ENCODE peak calls at places on chromosomes 7 and 10, in seven cellular contexts. One of them, this sample, is unnamed.
A peak's percentile ranks its signal among the peaks of the same experiment; 100 is the strongest.

GRCh38 chr10:24255907-24256306 is 47.0 kb downstream of the KIAA1217 start:
- DNase-seq in heart left ventricle: peak; percentile 70
- DNase-seq in tibial nerve: no peak
- DNase-seq in AG10803: no peak
- DNase-seq in tibial artery: no peak
- DNase-seq in right lobe of liver: no peak
- DNase-seq in fibroblast of the aortic adventitia: no peak
- DNase-seq in this sample: no peak

GRCh38 chr10:104925232-104925851 is 284.3 kb downstream of the SORCS3 start:
- DNase-seq in AG10803: peak; percentile 48
- DNase-seq in fibroblast of the aortic adventitia: peak; percentile 37
- DNase-seq in tibial nerve: peak; percentile 53
- DNase-seq in right lobe of liver: peak; percentile 29
- DNase-seq in tibial artery: no peak
- DNase-seq in heart left ventricle: no peak
- DNase-seq in this sample: no peak

GRCh38 chr7:44473295-44473694 is 17.2 kb downstream of the NUDCD3 start:
- DNase-seq in fibroblast of the aortic adventitia: peak; percentile 33
- DNase-seq in tibial nerve: no peak
- DNase-seq in heart left ventricle: no peak
- DNase-seq in tibial artery: no peak
- DNase-seq in right lobe of liver: no peak
- DNase-seq in AG10803: no peak
- DNase-seq in this sample: no peak

GRCh38 chr7:114150704-114151103 is 231.9 kb upstream of the PPP1R3A start:
- DNase-seq in heart left ventricle: no peak
- DNase-seq in fibroblast of the aortic adventitia: no peak
- DNase-seq in tibial artery: no peak
- DNase-seq in AG10803: no peak
- DNase-seq in right lobe of liver: no peak
- DNase-seq in tibial nerve: no peak
- DNase-seq in this sample: no peak

GRCh38 chr7:141071855-141072547 is 1.9 kb upstream of the TMEM178B start:
- DNase-seq in heart left ventricle: no peak
- DNase-seq in tibial nerve: no peak
- DNase-seq in right lobe of liver: no peak
- DNase-seq in fibroblast of the aortic adventitia: no peak
- DNase-seq in AG10803: no peak
- DNase-seq in tibial artery: no peak
- DNase-seq in this sample: no peak

GRCh38 chr7:28533731-28534531 is 121.6 kb downstream of the CREB5 start:
- DNase-seq in right lobe of liver: no peak
- DNase-seq in heart left ventricle: no peak
- DNase-seq in tibial artery: peak; percentile 56
- DNase-seq in fibroblast of the aortic adventitia: peak; percentile 53
- DNase-seq in AG10803: peak; percentile 8
- DNase-seq in tibial nerve: peak; percentile 83
- DNase-seq in this sample: no peak

GRCh38 chr10:124578231-124579002 is 116.8 kb downstream of the LHPP start:
- DNase-seq in AG10803: no peak
- DNase-seq in heart left ventricle: peak; percentile 14
- DNase-seq in tibial artery: no peak
- DNase-seq in fibroblast of the aortic adventitia: no peak
- DNase-seq in right lobe of liver: no peak
- DNase-seq in tibial nerve: no peak
- DNase-seq in this sample: no peak

GRCh38 chr7:156478486-156478885 is 162.1 kb upstream of the RNF32 start:
- DNase-seq in heart left ventricle: no peak
- DNase-seq in AG10803: no peak
- DNase-seq in fibroblast of the aortic adventitia: no peak
- DNase-seq in tibial nerve: no peak
- DNase-seq in tibial artery: no peak
- DNase-seq in right lobe of liver: no peak
- DNase-seq in this sample: no peak

GRCh38 chr10:91137822-91138221 is 82.6 kb upstream of the PCGF5 start:
- DNase-seq in fibroblast of the aortic adventitia: no peak
- DNase-seq in tibial nerve: no peak
- DNase-seq in AG10803: no peak
- DNase-seq in tibial artery: no peak
- DNase-seq in heart left ventricle: no peak
- DNase-seq in right lobe of liver: peak; percentile 19
- DNase-seq in this sample: no peak

GRCh38 chr10:95716866-95717265 is 23.1 kb upstream of the TCTN3 start:
- DNase-seq in right lobe of liver: no peak
- DNase-seq in heart left ventricle: no peak
- DNase-seq in tibial artery: no peak
- DNase-seq in AG10803: no peak
- DNase-seq in tibial nerve: no peak
- DNase-seq in fibroblast of the aortic adventitia: no peak
- DNase-seq in this sample: no peak

GRCh38 chr10:7045891-7046599 is 364.8 kb downstream of the SFMBT2 start:
- DNase-seq in heart left ventricle: no peak
- DNase-seq in AG10803: no peak
- DNase-seq in tibial artery: no peak
- DNase-seq in right lobe of liver: no peak
- DNase-seq in tibial nerve: no peak
- DNase-seq in fibroblast of the aortic adventitia: no peak
- DNase-seq in this sample: no peak

GRCh38 chr10:79243211-79244067 is 103.8 kb upstream of the PPIF start:
- DNase-seq in heart left ventricle: peak; percentile 66
- DNase-seq in tibial nerve: no peak
- DNase-seq in AG10803: no peak
- DNase-seq in tibial artery: peak; percentile 55
- DNase-seq in fibroblast of the aortic adventitia: no peak
- DNase-seq in right lobe of liver: no peak
- DNase-seq in this sample: no peak

GRCh38 chr7:117666019-117666418 is 186.2 kb downstream of the CFTR start:
- DNase-seq in tibial artery: no peak
- DNase-seq in tibial nerve: no peak
- DNase-seq in right lobe of liver: no peak
- DNase-seq in heart left ventricle: no peak
- DNase-seq in fibroblast of the aortic adventitia: peak; percentile 28
- DNase-seq in AG10803: peak; percentile 7
- DNase-seq in this sample: no peak

GRCh38 chr7:157021071-157021891 is 10.8 kb upstream of the MNX1 start:
- DNase-seq in tibial artery: no peak
- DNase-seq in fibroblast of the aortic adventitia: no peak
- DNase-seq in right lobe of liver: no peak
- DNase-seq in AG10803: no peak
- DNase-seq in heart left ventricle: no peak
- DNase-seq in tibial nerve: no peak
- DNase-seq in this sample: no peak

GRCh38 chr10:5812283-5813090 is 747 bp downstream of the GDI2 start:
- DNase-seq in AG10803: peak; percentile 16
- DNase-seq in tibial artery: peak; percentile 37
- DNase-seq in heart left ventricle: peak; percentile 62
- DNase-seq in tibial nerve: peak; percentile 27
- DNase-seq in right lobe of liver: peak; percentile 61
- DNase-seq in fibroblast of the aortic adventitia: peak; percentile 19
- DNase-seq in this sample: no peak

GRCh38 chr10:82558208-82558607 is 683.2 kb downstream of the NRG3 start:
- DNase-seq in fibroblast of the aortic adventitia: peak; percentile 49
- DNase-seq in tibial nerve: no peak
- DNase-seq in AG10803: no peak
- DNase-seq in heart left ventricle: no peak
- DNase-seq in right lobe of liver: no peak
- DNase-seq in tibial artery: no peak
- DNase-seq in this sample: no peak

GRCh38 chr7:37215524-37215923 is 233.1 kb downstream of the ELMO1 start:
- DNase-seq in right lobe of liver: no peak
- DNase-seq in AG10803: no peak
- DNase-seq in tibial nerve: no peak
- DNase-seq in tibial artery: no peak
- DNase-seq in heart left ventricle: no peak
- DNase-seq in fibroblast of the aortic adventitia: no peak
- DNase-seq in this sample: no peak

GRCh38 chr7:103989785-103990775 is 622 bp upstream of the RELN start:
- DNase-seq in tibial artery: no peak
- DNase-seq in tibial nerve: no peak
- DNase-seq in heart left ventricle: no peak
- DNase-seq in fibroblast of the aortic adventitia: peak; percentile 48
- DNase-seq in AG10803: peak; percentile 17
- DNase-seq in right lobe of liver: peak; percentile 65
- DNase-seq in this sample: no peak

GRCh38 chr10:35827783-35828182 is 185.7 kb upstream of the FZD8 start:
- DNase-seq in tibial nerve: no peak
- DNase-seq in heart left ventricle: no peak
- DNase-seq in right lobe of liver: no peak
- DNase-seq in fibroblast of the aortic adventitia: no peak
- DNase-seq in tibial artery: no peak
- DNase-seq in AG10803: no peak
- DNase-seq in this sample: no peak

GRCh38 chr7:136086712-136087111 is 109.6 kb upstream of the MTPN start:
- DNase-seq in tibial artery: peak; percentile 54
- DNase-seq in AG10803: peak; percentile 89
- DNase-seq in fibroblast of the aortic adventitia: peak; percentile 94
- DNase-seq in tibial nerve: peak; percentile 76
- DNase-seq in heart left ventricle: peak; percentile 65
- DNase-seq in right lobe of liver: no peak
- DNase-seq in this sample: peak; percentile 70

DNA sequence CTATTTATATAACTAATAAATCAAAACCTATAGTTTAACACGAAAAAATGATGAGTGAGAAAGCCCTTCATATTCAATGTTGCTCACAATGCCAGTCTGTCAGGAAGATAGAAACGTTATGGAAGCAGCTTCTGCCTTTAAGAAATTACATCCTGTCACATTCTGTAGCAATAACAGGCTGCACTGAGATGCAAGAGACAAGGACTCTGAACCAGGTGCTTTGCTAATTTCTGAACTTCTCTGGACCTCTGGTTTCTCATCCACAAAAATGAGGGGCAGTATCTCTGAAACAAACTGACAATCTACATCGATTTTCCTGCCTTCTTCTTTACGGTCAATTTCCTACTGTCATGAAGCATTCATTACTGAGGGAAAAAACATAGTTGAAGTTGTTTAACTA is 234.0 kb downstream of the SNX13 start:
- DNase-seq in heart left ventricle: no peak
- DNase-seq in fibroblast of the aortic adventitia: no peak
- DNase-seq in tibial nerve: no peak
- DNase-seq in AG10803: no peak
- DNase-seq in right lobe of liver: no peak
- DNase-seq in tibial artery: no peak
- DNase-seq in this sample: no peak
- H3K4me3 ChIP-seq in heart left ventricle: no peak overlapping the region
- H3K4me3 ChIP-seq in fibroblast of the aortic adventitia: no peak overlapping the region
- H3K4me3 ChIP-seq in tibial nerve: no peak overlapping the region
- H3K4me3 ChIP-seq in AG10803: no peak overlapping the region
- H3K4me3 ChIP-seq in right lobe of liver: no peak overlapping the region
- H3K4me3 ChIP-seq in tibial artery: no peak overlapping the region
- H3K4me3 ChIP-seq in this sample: no peak overlapping the region

GRCh38 chr7:130695840-130696239 is 9.5 kb upstream of the TSGA13 start:
- DNase-seq in heart left ventricle: no peak
- DNase-seq in right lobe of liver: no peak
- DNase-seq in tibial nerve: no peak
- DNase-seq in AG10803: peak; percentile 47
- DNase-seq in tibial artery: no peak
- DNase-seq in fibroblast of the aortic adventitia: peak; percentile 56
- DNase-seq in this sample: peak; percentile 5
- TF ChIP-seq CTCF in heart left ventricle: peak; percentile 51
- TF ChIP-seq CTCF in right lobe of liver: peak; percentile 49
- TF ChIP-seq CTCF in tibial nerve: peak; percentile 20
- TF ChIP-seq CTCF in AG10803: peak; percentile 84
- TF ChIP-seq CTCF in tibial artery: peak; percentile 35
- TF ChIP-seq CTCF in fibroblast of the aortic adventitia: peak; percentile 61
- TF ChIP-seq CTCF in this sample: peak; percentile 70

DNA sequence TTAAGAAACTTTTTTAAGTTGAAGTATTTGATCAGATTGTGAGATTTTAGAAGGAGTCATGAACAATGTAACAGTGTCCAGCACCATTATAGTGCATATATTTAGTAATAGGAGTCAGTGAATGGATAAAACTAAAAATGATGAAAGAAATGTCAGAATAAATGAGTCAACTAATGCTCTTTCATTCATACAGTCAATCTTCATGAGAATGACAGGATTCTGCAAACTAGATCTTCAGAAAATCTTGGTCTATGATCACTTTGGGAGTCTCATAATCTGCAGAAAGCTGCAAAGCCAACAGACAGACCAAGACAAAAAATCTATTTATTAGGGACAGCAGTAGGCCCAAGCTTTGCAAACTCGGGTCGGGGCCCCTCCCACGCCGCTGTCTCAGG is 710 bp downstream of the RNLS start:
- DNase-seq in fibroblast of the aortic adventitia: no peak
- DNase-seq in AG10803: no peak
- DNase-seq in right lobe of liver: no peak
- DNase-seq in heart left ventricle: no peak
- DNase-seq in tibial nerve: no peak
- DNase-seq in tibial artery: no peak
- DNase-seq in this sample: no peak
- H3K4me3 ChIP-seq in fibroblast of the aortic adventitia: peak overlapping the region; percentile 62
- H3K4me3 ChIP-seq in AG10803: peak overlapping the region; percentile 70
- H3K4me3 ChIP-seq in right lobe of liver: peak overlapping the region; percentile 77
- H3K4me3 ChIP-seq in heart left ventricle: peak overlapping the region; percentile 79
- H3K4me3 ChIP-seq in tibial nerve: peak overlapping the region; percentile 73
- H3K4me3 ChIP-seq in tibial artery: peak overlapping the region; percentile 67
- H3K4me3 ChIP-seq in this sample: peak overlapping the region; percentile 57

GRCh38 chr10:73386583-73386982 is 27.3 kb downstream of the ANXA7 start:
- DNase-seq in heart left ventricle: no peak
- DNase-seq in tibial nerve: no peak
- DNase-seq in right lobe of liver: no peak
- DNase-seq in AG10803: no peak
- DNase-seq in tibial artery: no peak
- DNase-seq in fibroblast of the aortic adventitia: no peak
- DNase-seq in this sample: no peak
- TF ChIP-seq CTCF in heart left ventricle: no peak
- TF ChIP-seq CTCF in tibial nerve: no peak
- TF ChIP-seq CTCF in right lobe of liver: no peak
- TF ChIP-seq CTCF in AG10803: no peak
- TF ChIP-seq CTCF in tibial artery: no peak
- TF ChIP-seq CTCF in fibroblast of the aortic adventitia: no peak
- TF ChIP-seq CTCF in this sample: no peak

DNA sequence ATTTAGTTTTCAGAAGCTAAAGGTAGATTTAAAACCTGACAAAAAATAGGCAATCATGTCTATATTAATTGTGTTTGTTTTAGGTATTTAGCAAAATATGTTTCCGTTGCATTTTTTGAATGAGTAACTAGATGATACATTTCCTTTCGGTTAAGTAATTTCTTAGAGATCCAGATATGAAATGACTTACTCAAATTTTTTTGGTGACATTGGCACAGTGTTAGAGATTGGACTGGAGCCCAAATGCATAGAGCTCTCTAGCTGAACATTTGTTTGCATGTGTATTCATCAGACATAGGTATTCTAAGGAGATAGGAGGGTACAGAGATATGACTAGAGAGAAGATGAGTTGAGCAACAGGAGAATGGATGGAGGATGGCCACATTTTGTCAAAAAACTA is 1.9 kb downstream of the BUB3 start:
- DNase-seq in right lobe of liver: no peak
- DNase-seq in heart left ventricle: no peak
- DNase-seq in fibroblast of the aortic adventitia: peak; percentile 67
- DNase-seq in tibial artery: no peak
- DNase-seq in AG10803: peak; percentile 39
- DNase-seq in tibial nerve: no peak
- DNase-seq in this sample: peak; percentile 10
- H3K4me3 ChIP-seq in right lobe of liver: no peak overlapping the region
- H3K4me3 ChIP-seq in heart left ventricle: peak overlapping the region; percentile 83
- H3K4me3 ChIP-seq in fibroblast of the aortic adventitia: peak overlapping the region; percentile 95
- H3K4me3 ChIP-seq in tibial artery: no peak overlapping the region
- H3K4me3 ChIP-seq in AG10803: peak overlapping the region; percentile 97
- H3K4me3 ChIP-seq in tibial nerve: no peak overlapping the region
- H3K4me3 ChIP-seq in this sample: peak overlapping the region; percentile 5

GRCh38 chr7:3162286-3162685 is 118.6 kb upstream of the CARD11 start:
- DNase-seq in AG10803: no peak
- DNase-seq in tibial nerve: no peak
- DNase-seq in right lobe of liver: no peak
- DNase-seq in fibroblast of the aortic adventitia: peak; percentile 27
- DNase-seq in tibial artery: no peak
- DNase-seq in heart left ventricle: no peak
- DNase-seq in this sample: no peak
- TF ChIP-seq CTCF in AG10803: no peak
- TF ChIP-seq CTCF in tibial nerve: no peak
- TF ChIP-seq CTCF in right lobe of liver: no peak
- TF ChIP-seq CTCF in fibroblast of the aortic adventitia: peak; percentile 50
- TF ChIP-seq CTCF in tibial artery: no peak
- TF ChIP-seq CTCF in heart left ventricle: no peak
- TF ChIP-seq CTCF in this sample: no peak

This sample was measured in AG09309.